ENCODE peak calls at places on chromosome 3, in six cellular contexts. One of them, this sample, is unnamed.

GRCh38 chr3:52649461-52650210 is 36.1 kb downstream of the PBRM1 start:
- DNase-seq in IMR-90: peak; percentile 70
- DNase-seq in H9: no peak
- DNase-seq in neuronal stem cell: no peak
- DNase-seq in H1: no peak
- DNase-seq in mesenchymal stem cell: no peak
- DNase-seq in this sample: peak; percentile 82

GRCh38 chr3:147377412-147378185 is 28.7 kb downstream of the ZIC4 start:
- DNase-seq in neuronal stem cell: no peak
- DNase-seq in H1: peak; percentile 82
- DNase-seq in IMR-90: no peak
- DNase-seq in H9: peak; percentile 90
- DNase-seq in mesenchymal stem cell: no peak
- DNase-seq in this sample: no peak

GRCh38 chr3:125683067-125683844 is 88.0 kb upstream of the OSBPL11 start:
- DNase-seq in H1: no peak
- DNase-seq in IMR-90: no peak
- DNase-seq in neuronal stem cell: no peak
- DNase-seq in H9: no peak
- DNase-seq in mesenchymal stem cell: no peak
- DNase-seq in this sample: no peak

GRCh38 chr3:124032881-124033359 is 41.0 kb upstream of the ROPN1 start:
- DNase-seq in neuronal stem cell: peak; percentile 92
- DNase-seq in mesenchymal stem cell: peak; percentile 84
- DNase-seq in H1: peak; percentile 44
- DNase-seq in H9: peak; percentile 91
- DNase-seq in IMR-90: peak; percentile 71
- DNase-seq in this sample: peak; percentile 86

GRCh38 chr3:58833501-58833900 is 166.9 kb upstream of the FAM3D start:
- DNase-seq in neuronal stem cell: no peak
- DNase-seq in H9: no peak
- DNase-seq in H1: no peak
- DNase-seq in IMR-90: no peak
- DNase-seq in mesenchymal stem cell: no peak
- DNase-seq in this sample: no peak

GRCh38 chr3:98920166-98920565 is 18.7 kb upstream of the DCBLD2 start:
- DNase-seq in IMR-90: no peak
- DNase-seq in mesenchymal stem cell: no peak
- DNase-seq in H1: no peak
- DNase-seq in neuronal stem cell: no peak
- DNase-seq in H9: no peak
- DNase-seq in this sample: no peak

GRCh38 chr3:125356140-125357026 is 18.7 kb downstream of the ZNF148 start:
- DNase-seq in H1: no peak
- DNase-seq in mesenchymal stem cell: no peak
- DNase-seq in IMR-90: no peak
- DNase-seq in H9: no peak
- DNase-seq in neuronal stem cell: no peak
- DNase-seq in this sample: no peak

GRCh38 chr3:134018850-134019249 is 10.9 kb downstream of the SLCO2A1 start:
- DNase-seq in H9: no peak
- DNase-seq in IMR-90: no peak
- DNase-seq in mesenchymal stem cell: no peak
- DNase-seq in neuronal stem cell: no peak
- DNase-seq in H1: no peak
- DNase-seq in this sample: no peak

GRCh38 chr3:3081659-3082546 is 28.3 kb downstream of the IL5RA start:
- DNase-seq in neuronal stem cell: no peak
- DNase-seq in H9: no peak
- DNase-seq in IMR-90: no peak
- DNase-seq in mesenchymal stem cell: no peak
- DNase-seq in H1: no peak
- DNase-seq in this sample: no peak

GRCh38 chr3:167151671-167152070 is 228.4 kb downstream of the ZBBX start:
- DNase-seq in mesenchymal stem cell: no peak
- DNase-seq in H1: no peak
- DNase-seq in neuronal stem cell: no peak
- DNase-seq in H9: no peak
- DNase-seq in IMR-90: no peak
- DNase-seq in this sample: no peak

GRCh38 chr3:85481411-85482192 is 522.8 kb downstream of the CADM2 start:
- DNase-seq in neuronal stem cell: no peak
- DNase-seq in H9: no peak
- DNase-seq in IMR-90: no peak
- DNase-seq in mesenchymal stem cell: no peak
- DNase-seq in H1: no peak
- DNase-seq in this sample: no peak
- H3K4me2 ChIP-seq in neuronal stem cell: no peak overlapping the region
- H3K4me2 ChIP-seq in H9: no peak overlapping the region
- H3K4me2 ChIP-seq in IMR-90: no peak overlapping the region
- H3K4me2 ChIP-seq in mesenchymal stem cell: no peak overlapping the region
- H3K4me2 ChIP-seq in H1: no peak overlapping the region
- H3K4me2 ChIP-seq in this sample: no peak overlapping the region

DNA sequence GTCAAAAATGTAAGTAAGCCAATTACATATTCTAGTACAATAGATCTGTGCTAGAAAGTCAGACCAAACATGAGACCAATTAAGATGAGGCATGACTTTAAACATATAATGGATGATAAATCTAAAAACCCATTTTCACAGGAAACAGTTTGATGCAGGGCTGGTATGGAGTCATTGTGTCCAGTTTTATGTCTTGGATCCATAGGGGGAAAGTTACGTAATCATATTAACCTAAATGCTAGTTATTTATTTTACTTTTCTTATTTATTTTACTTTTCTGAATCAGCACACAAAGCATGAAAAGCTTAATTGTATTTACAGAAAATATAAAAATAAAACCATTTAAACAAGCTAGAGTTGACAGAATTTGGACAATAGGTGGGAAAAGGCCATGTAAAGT is 26.3 kb upstream of the TMCC1 start:
- DNase-seq in H9: no peak
- DNase-seq in H1: no peak
- DNase-seq in neuronal stem cell: no peak
- DNase-seq in IMR-90: no peak
- DNase-seq in mesenchymal stem cell: no peak
- DNase-seq in this sample: no peak
- H3K9me3 ChIP-seq in H9: peaks cover 14% of the 10 kb centered on the region
- H3K9me3 ChIP-seq in H1: no peaks in the 10 kb centered on the region
- H3K9me3 ChIP-seq in neuronal stem cell: peaks cover 25% of the 10 kb centered on the region
- H3K9me3 ChIP-seq in IMR-90: peaks cover 35% of the 10 kb centered on the region
- H3K9me3 ChIP-seq in mesenchymal stem cell: peaks cover 62% of the 10 kb centered on the region
- H3K9me3 ChIP-seq in this sample: peaks cover 27% of the 10 kb centered on the region

DNA sequence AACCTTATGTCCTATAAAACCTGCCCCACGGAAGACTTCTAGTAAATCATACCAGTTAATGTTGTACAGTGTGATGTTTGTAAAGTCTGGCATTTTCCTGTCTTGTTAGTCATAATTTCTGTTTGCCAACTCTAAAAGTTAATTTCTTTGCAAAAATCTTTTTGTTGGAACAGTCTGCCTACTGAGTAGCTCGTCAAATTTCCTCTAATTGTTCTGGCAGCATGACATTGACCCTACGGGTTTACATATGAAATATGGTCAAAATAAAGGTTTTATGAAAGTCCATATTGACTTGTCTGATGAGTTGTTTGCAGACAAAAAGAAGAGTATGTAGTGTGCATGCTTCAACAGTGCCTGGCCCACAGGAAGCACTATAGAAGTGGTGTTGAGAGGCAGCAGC is 79.8 kb upstream of the SOX2 start:
- DNase-seq in mesenchymal stem cell: no peak
- DNase-seq in H9: no peak
- DNase-seq in IMR-90: no peak
- DNase-seq in neuronal stem cell: no peak
- DNase-seq in H1: no peak
- DNase-seq in this sample: no peak
- H3K23ac ChIP-seq in mesenchymal stem cell: no peak overlapping the region
- H3K23ac ChIP-seq in H9: no peak overlapping the region
- H3K23ac ChIP-seq in IMR-90: no peak overlapping the region
- H3K23ac ChIP-seq in neuronal stem cell: no peak overlapping the region
- H3K23ac ChIP-seq in H1: no peak overlapping the region
- H3K23ac ChIP-seq in this sample: no peak overlapping the region

GRCh38 chr3:71173421-71173975 is 410.0 kb downstream of the FOXP1 start:
- DNase-seq in neuronal stem cell: no peak
- DNase-seq in H9: no peak
- DNase-seq in mesenchymal stem cell: peak; percentile 79
- DNase-seq in H1: no peak
- DNase-seq in IMR-90: peak; percentile 83
- DNase-seq in this sample: peak; percentile 93
- H3K4me2 ChIP-seq in neuronal stem cell: no peak overlapping the region
- H3K4me2 ChIP-seq in H9: no peak overlapping the region
- H3K4me2 ChIP-seq in mesenchymal stem cell: no peak overlapping the region
- H3K4me2 ChIP-seq in H1: no peak overlapping the region
- H3K4me2 ChIP-seq in IMR-90: peak overlapping the region; percentile 6
- H3K4me2 ChIP-seq in this sample: no peak overlapping the region

DNA sequence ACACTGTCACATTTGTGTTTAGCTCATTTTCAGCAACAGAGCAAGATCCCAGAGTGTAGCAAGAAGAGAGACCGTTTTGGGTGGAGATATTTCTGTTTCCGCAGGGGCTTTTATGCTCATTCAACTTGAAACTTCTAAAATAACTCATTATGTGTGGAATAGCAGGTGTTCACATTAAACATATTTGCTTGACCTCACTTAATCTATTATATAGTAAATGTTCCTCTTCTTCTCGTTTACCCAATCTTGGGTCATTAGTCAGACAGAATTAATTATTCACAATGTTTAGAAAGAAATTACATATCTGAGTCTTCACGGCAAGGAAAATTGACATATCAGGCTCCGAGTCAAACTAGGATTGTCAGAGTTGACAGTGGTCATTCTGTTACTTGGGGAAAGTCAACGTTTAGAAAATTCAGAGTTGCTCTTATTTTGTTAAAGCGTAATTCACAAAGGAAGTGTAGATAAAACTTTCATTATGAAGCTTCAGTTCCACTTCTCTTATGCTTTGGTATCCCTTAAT is 222.9 kb downstream of the TPRG1 start:
- DNase-seq in H1: no peak
- DNase-seq in neuronal stem cell: no peak
- DNase-seq in mesenchymal stem cell: no peak
- DNase-seq in H9: no peak
- DNase-seq in IMR-90: no peak
- DNase-seq in this sample: no peak
- H3K9me3 ChIP-seq in H1: no peaks in the 10 kb centered on the region
- H3K9me3 ChIP-seq in neuronal stem cell: no peaks in the 10 kb centered on the region
- H3K9me3 ChIP-seq in mesenchymal stem cell: no peaks in the 10 kb centered on the region
- H3K9me3 ChIP-seq in H9: no peaks in the 10 kb centered on the region
- H3K9me3 ChIP-seq in IMR-90: no peaks in the 10 kb centered on the region
- H3K9me3 ChIP-seq in this sample: no peaks in the 10 kb centered on the region

GRCh38 chr3:31981206-31982181 is at the start of the genes OSBPL10 and ZNF860:
- DNase-seq in H9: peak; percentile 80
- DNase-seq in mesenchymal stem cell: peak; percentile 92
- DNase-seq in H1: no peak
- DNase-seq in IMR-90: peak; percentile 92
- DNase-seq in neuronal stem cell: no peak
- DNase-seq in this sample: peak; percentile 82
- H3K23ac ChIP-seq in H9: no peak within 1 kb of the TSS
- H3K23ac ChIP-seq in mesenchymal stem cell: peak within 1 kb of the TSS; percentile 90
- H3K23ac ChIP-seq in H1: no peak within 1 kb of the TSS
- H3K23ac ChIP-seq in IMR-90: peak within 1 kb of the TSS; percentile 41
- H3K23ac ChIP-seq in neuronal stem cell: peak within 1 kb of the TSS; percentile 62
- H3K23ac ChIP-seq in this sample: no peak within 1 kb of the TSS

DNA sequence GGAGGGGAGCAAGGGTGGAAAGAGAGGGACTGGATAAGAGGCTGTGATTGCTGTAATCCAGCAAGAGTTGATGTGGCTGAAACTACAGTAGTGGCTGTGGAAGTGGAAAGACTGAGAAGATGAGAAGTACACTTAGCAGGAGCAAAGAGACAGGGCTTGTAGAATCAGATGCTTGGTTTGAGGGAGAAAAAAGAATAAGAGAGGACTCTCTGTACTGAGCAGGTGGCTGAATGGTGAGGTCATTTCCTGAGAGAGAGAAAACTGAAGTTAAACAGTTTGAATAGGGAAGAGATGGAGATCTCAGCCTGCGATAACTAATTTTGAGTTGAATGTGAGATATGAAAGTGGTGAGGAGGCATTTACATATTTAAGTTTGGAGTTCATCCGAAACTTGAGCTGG is 95.8 kb upstream of the SLC25A36 start:
- DNase-seq in H1: no peak
- DNase-seq in IMR-90: no peak
- DNase-seq in neuronal stem cell: no peak
- DNase-seq in H9: no peak
- DNase-seq in mesenchymal stem cell: no peak
- DNase-seq in this sample: no peak
- H3K4me2 ChIP-seq in H1: no peak overlapping the region
- H3K4me2 ChIP-seq in IMR-90: no peak overlapping the region
- H3K4me2 ChIP-seq in neuronal stem cell: no peak overlapping the region
- H3K4me2 ChIP-seq in H9: no peak overlapping the region
- H3K4me2 ChIP-seq in mesenchymal stem cell: no peak overlapping the region
- H3K4me2 ChIP-seq in this sample: no peak overlapping the region

GRCh38 chr3:7913283-7913682 is 588.3 kb upstream of the LMCD1 start:
- DNase-seq in IMR-90: no peak
- DNase-seq in H9: no peak
- DNase-seq in H1: no peak
- DNase-seq in mesenchymal stem cell: no peak
- DNase-seq in neuronal stem cell: no peak
- DNase-seq in this sample: no peak

GRCh38 chr3:7917443-7918151 is 584.0 kb upstream of the LMCD1 start:
- DNase-seq in H1: no peak
- DNase-seq in neuronal stem cell: no peak
- DNase-seq in IMR-90: no peak
- DNase-seq in H9: no peak
- DNase-seq in mesenchymal stem cell: no peak
- DNase-seq in this sample: no peak

GRCh38 chr3:7915356-7915755 is 586.3 kb upstream of the LMCD1 start:
- DNase-seq in neuronal stem cell: no peak
- DNase-seq in mesenchymal stem cell: no peak
- DNase-seq in H1: no peak
- DNase-seq in IMR-90: no peak
- DNase-seq in H9: no peak
- DNase-seq in this sample: no peak
- H3K9me3 ChIP-seq in neuronal stem cell: no peaks in the 10 kb centered on the region
- H3K9me3 ChIP-seq in mesenchymal stem cell: peaks cover 10% of the 10 kb centered on the region
- H3K9me3 ChIP-seq in H1: no peaks in the 10 kb centered on the region
- H3K9me3 ChIP-seq in IMR-90: peaks cover 16% of the 10 kb centered on the region
- H3K9me3 ChIP-seq in H9: no peaks in the 10 kb centered on the region
- H3K9me3 ChIP-seq in this sample: no peaks in the 10 kb centered on the region

GRCh38 chr3:20197775-20198174 is 11.8 kb upstream of the SGO1 start:
- DNase-seq in IMR-90: no peak
- DNase-seq in H1: no peak
- DNase-seq in neuronal stem cell: no peak
- DNase-seq in H9: no peak
- DNase-seq in mesenchymal stem cell: no peak
- DNase-seq in this sample: no peak
- H3K23ac ChIP-seq in IMR-90: no peak overlapping the region
- H3K23ac ChIP-seq in H1: no peak overlapping the region
- H3K23ac ChIP-seq in neuronal stem cell: no peak overlapping the region
- H3K23ac ChIP-seq in H9: no peak overlapping the region
- H3K23ac ChIP-seq in mesenchymal stem cell: no peak overlapping the region
- H3K23ac ChIP-seq in this sample: no peak overlapping the region

GRCh38 chr3:195093731-195094130 is 177.2 kb downstream of the XXYLT1 start:
- DNase-seq in IMR-90: no peak
- DNase-seq in neuronal stem cell: no peak
- DNase-seq in mesenchymal stem cell: no peak
- DNase-seq in H9: no peak
- DNase-seq in H1: no peak
- DNase-seq in this sample: no peak
- H3K4me2 ChIP-seq in IMR-90: no peak overlapping the region
- H3K4me2 ChIP-seq in neuronal stem cell: no peak overlapping the region
- H3K4me2 ChIP-seq in mesenchymal stem cell: peak overlapping the region; percentile 36
- H3K4me2 ChIP-seq in H9: no peak overlapping the region
- H3K4me2 ChIP-seq in H1: no peak overlapping the region
- H3K4me2 ChIP-seq in this sample: no peak overlapping the region